ENCODE peak calls at places on chromosome 16, in six cellular contexts. F is activated T-helper 2 cell treated with anti-CD3 and anti-CD28 coated beads, Interferon-gamma antibody, Interleukin-2, Interleukin-4, amounts not matched to agents 10 μg/mL and 5 μg/mL and 100 μg/mL, durations not matched to agents 14 hours and 24 hours and 36 hours; O is H54; A is RWPE1; J is CD8-positive, alpha-beta T cell; X is thoracic aorta. T is an unnamed sample.

GRCh38 chr16:1019234-1019933 is 37.8 kb downstream of the SOX8 start:
- DNase-seq in F (no peak), O (peak), A (peak), J (no peak), X (no peak), T (no peak)

GRCh38 chr16:88528902-88529318 is 41.3 kb upstream of the ZC3H18 start:
- DNase-seq in F (no peak), O (no peak), A (no peak), J (no peak), X (no peak), T (no peak)

GRCh38 chr16:19696312-19696711 is 21.7 kb downstream of the KNOP1 start:
- DNase-seq in F (no peak), O (peak), A (peak), J (peak), X (peak), T (peak)

GRCh38 chr16:19746561-19746960 is 28.5 kb downstream of the IQCK start:
- DNase-seq in F (no peak), O (no peak), A (no peak), J (no peak), X (no peak), T (no peak)

GRCh38 chr16:70578035-70578434 is 54.4 kb downstream of the SF3B3 start:
- DNase-seq in F (no peak), O (no peak), A (no peak), J (no peak), X (no peak), T (no peak)

GRCh38 chr16:25699069-25699468 is 7.3 kb downstream of the HS3ST4 start:
- DNase-seq in F (no peak), O (no peak), A (no peak), J (no peak), X (no peak), T (no peak)

GRCh38 chr16:83404261-83404660 is 403.5 kb upstream of the HSBP1 start:
- DNase-seq in F (no peak), O (no peak), A (no peak), J (no peak), X (no peak), T (no peak)

GRCh38 chr16:8998114-8998513 is 34.4 kb upstream of the USP7 start:
- DNase-seq in F (no peak), O (no peak), A (peak), J (no peak), X (no peak), T (no peak)

GRCh38 chr16:54930034-54930938 is at the start of gene IRX5:
- DNase-seq in F (peak), O (peak), A (peak), J (no peak), X (peak), T (no peak)

GRCh38 chr16:11359370-11359769 is 14.1 kb downstream of the RMI2 start:
- DNase-seq in F (no peak), O (peak), A (peak), J (no peak), X (no peak), T (no peak)

GRCh38 chr16:49659356-49659755 is 196.6 kb downstream of the ZNF423 start:
- DNase-seq in F (no peak), O (no peak), A (no peak), J (no peak), X (no peak), T (no peak)

GRCh38 chr16:30902070-30902972 is 5.9 kb downstream of the CTF1 start:
- DNase-seq in F (peak), O (peak), A (peak), J (peak), X (no peak), T (peak)

GRCh38 chr16:19307587-19308241 is 22.2 kb downstream of the CLEC19A start:
- DNase-seq in F (no peak), O (no peak), A (no peak), J (no peak), X (no peak), T (no peak)

GRCh38 chr16:1706386-1707192 is 594 bp downstream of the MAPK8IP3 start:
- DNase-seq in F (peak), O (peak), A (peak), J (peak), X (no peak), T (peak)

GRCh38 chr16:14475370-14476139 is 154.5 kb downstream of the PARN start:
- DNase-seq in F (no peak), O (no peak), A (peak), J (no peak), X (no peak), T (no peak)

GRCh38 chr16:89795676-89796075 is 20.8 kb downstream of the FANCA start:
- DNase-seq in F (no peak), O (no peak), A (no peak), J (no peak), X (no peak), T (no peak)

GRCh38 chr16:30488764-30489595 is 16.4 kb downstream of the ITGAL start:
- DNase-seq in F (no peak), O (no peak), A (no peak), J (no peak), X (no peak), T (no peak)

GRCh38 chr16:86180244-86180643 is 281.3 kb downstream of the IRF8 start:
- DNase-seq in F (no peak), O (no peak), A (no peak), J (no peak), X (no peak), T (no peak)

GRCh38 chr16:66250686-66251405 is 115.6 kb upstream of the CDH5 start:
- DNase-seq in F (no peak), O (no peak), A (no peak), J (no peak), X (no peak), T (no peak)

GRCh38 chr16:11112723-11113348 is 143.2 kb downstream of the SOCS1 start:
- DNase-seq in F (no peak), O (no peak), A (no peak), J (no peak), X (no peak), T (no peak)

GRCh38 chr16:73616186-73616585 is 568.3 kb upstream of the ZFHX3 start:
- DNase-seq in F (no peak), O (no peak), A (peak), J (no peak), X (no peak), T (no peak)

GRCh38 chr16:69188716-69189115 is 1.8 kb downstream of the SNTB2 start:
- DNase-seq in F (no peak), O (no peak), A (no peak), J (no peak), X (no peak), T (no peak)

GRCh38 chr16:29804020-29804419 is 2.3 kb upstream of the MAZ start:
- DNase-seq in F (no peak), O (no peak), A (no peak), J (no peak), X (no peak), T (no peak)

GRCh38 chr16:30382398-30383015 is at the start of gene SEPTIN1:
- DNase-seq in F (peak), O (no peak), A (no peak), J (peak), X (no peak), T (peak)

GRCh38 chr16:55622930-55623561 is 32.7 kb upstream of the SLC6A2 start:
- DNase-seq in F (no peak), O (no peak), A (peak), J (no peak), X (no peak), T (no peak)

GRCh38 chr16:87582221-87582965 is 19.9 kb upstream of the JPH3 start:
- DNase-seq in F (no peak), O (peak), A (no peak), J (no peak), X (peak), T (no peak)

GRCh38 chr16:9091867-9092281 is 430 bp downstream of the HAPSTR1 start:
- DNase-seq in F (peak), O (peak), A (peak), J (peak), X (no peak), T (peak)

GRCh38 chr16:55146939-55147338 is 177.1 kb upstream of the IRX6 start:
- DNase-seq in F (no peak), O (no peak), A (no peak), J (no peak), X (no peak), T (no peak)

GRCh38 chr16:79850348-79850747 is 249.8 kb upstream of the MAF start:
- DNase-seq in F (no peak), O (no peak), A (no peak), J (no peak), X (no peak), T (no peak)

GRCh38 chr16:4283939-4284338 is 11.1 kb upstream of the TFAP4 start:
- DNase-seq in F (no peak), O (no peak), A (no peak), J (no peak), X (no peak), T (no peak)

GRCh38 chr16:86768231-86768791 is 190.0 kb downstream of the FOXL1 start:
- DNase-seq in F (no peak), O (no peak), A (no peak), J (no peak), X (no peak), T (no peak)

GRCh38 chr16:143047-143446 is 4.6 kb upstream of the NPRL3 start:
- DNase-seq in F (no peak), O (no peak), A (no peak), J (no peak), X (no peak), T (no peak)

GRCh38 chr16:4501071-4501478 is 24.9 kb downstream of the HMOX2 start:
- DNase-seq in F (no peak), O (no peak), A (no peak), J (no peak), X (no peak), T (no peak)

GRCh38 chr16:8588703-8589292 is 1.5 kb downstream of the TMEM114 start:
- DNase-seq in F (no peak), O (no peak), A (no peak), J (no peak), X (no peak), T (no peak)

GRCh38 chr16:66020061-66020460 is 346.4 kb upstream of the CDH5 start:
- DNase-seq in F (no peak), O (no peak), A (no peak), J (no peak), X (no peak), T (no peak)

GRCh38 chr16:56203052-56203451 is 11.8 kb downstream of the GNAO1 start:
- DNase-seq in F (peak), O (peak), A (no peak), J (peak), X (no peak), T (peak)

GRCh38 chr16:85390511-85391174 is 222.5 kb upstream of the GSE1 start:
- DNase-seq in F (no peak), O (peak), A (peak), J (no peak), X (peak), T (no peak)

T was measured in activated T-helper 9 cell treated with anti-CD3 and anti-CD28 coated beads, Interleukin-2, amount 50 U/mL, for 16 hours.